ENCODE peak calls at places on chromosomes 1 and 21, in nine cellular contexts. E is IMR-90; R is ovary; O is thoracic aorta; U is cardiac muscle cell; N is upper lobe of right lung; H is WERI-Rb-1; S is CD8-positive, alpha-beta T cell; X is WTC11. I is an unnamed sample.

GRCh38 chr1:29200905-29201594 is 19.4 kb upstream of the SRSF4 start:
- DNase-seq in E (peak), R (no peak), O (no peak), U (no peak), N (no peak), H (peak), S (no peak), X (no peak), I (no peak)

GRCh38 chr1:175679931-175680652 is 63.3 kb downstream of the TNR start:
- DNase-seq in E (no peak), R (no peak), O (no peak), U (no peak), N (no peak), H (no peak), S (no peak), X (no peak), I (no peak)

GRCh38 chr1:188129856-188130838 is 1301.4 kb downstream of the PLA2G4A start:
- DNase-seq in E (peak), R (no peak), O (no peak), U (no peak), N (no peak), H (no peak), S (no peak), X (no peak), I (no peak)

GRCh38 chr1:8342325-8342724 is 24.4 kb downstream of the SLC45A1 start:
- DNase-seq in E (peak), R (peak), O (no peak), U (no peak), N (no peak), H (no peak), S (no peak), X (no peak), I (no peak)

GRCh38 chr1:164561007-164561406 is 2.0 kb downstream of the PBX1 start:
- DNase-seq in E (no peak), R (no peak), O (no peak), U (no peak), N (no peak), H (no peak), S (no peak), X (no peak), I (no peak)

GRCh38 chr1:115251856-115252255 is 86.2 kb downstream of the NGF start:
- DNase-seq in E (peak), R (no peak), O (no peak), U (no peak), N (no peak), H (peak), S (no peak), X (no peak), I (no peak)

GRCh38 chr1:91827094-91828006 is 58.6 kb downstream of the TGFBR3 start:
- DNase-seq in E (no peak), R (no peak), O (no peak), U (no peak), N (no peak), H (no peak), S (no peak), X (no peak), I (no peak)

GRCh38 chr1:20074046-20074724 is 4.2 kb downstream of the PLA2G5 start:
- DNase-seq in E (no peak), R (no peak), O (no peak), U (no peak), N (no peak), H (no peak), S (no peak), X (no peak), I (no peak)

GRCh38 chr21:42423197-42423675 is 19.5 kb downstream of the UBASH3A start:
- DNase-seq in E (no peak), R (no peak), O (no peak), U (no peak), N (no peak), H (no peak), S (peak), X (no peak), I (peak)

GRCh38 chr21:41673596-41674335 is 93.1 kb downstream of the RIPK4 start:
- DNase-seq in E (no peak), R (no peak), O (no peak), U (no peak), N (peak), H (no peak), S (no peak), X (no peak), I (no peak)

GRCh38 chr1:204591473-204592090 is 75.4 kb downstream of the MDM4 start:
- DNase-seq in E (peak), R (no peak), O (no peak), U (no peak), N (no peak), H (no peak), S (no peak), X (no peak), I (no peak)

GRCh38 chr1:19620786-19621185 is 23.3 kb upstream of the NBL1 start:
- DNase-seq in E (peak), R (no peak), O (no peak), U (no peak), N (no peak), H (no peak), S (no peak), X (no peak), I (no peak)

GRCh38 chr1:1230656-1231399 is 973 bp downstream of the SDF4 start:
- DNase-seq in E (peak), R (no peak), O (no peak), U (no peak), N (no peak), H (no peak), S (no peak), X (no peak), I (no peak)

GRCh38 chr1:6103854-6104530 is 58.3 kb downstream of the KCNAB2 start:
- DNase-seq in E (no peak), R (no peak), O (no peak), U (no peak), N (peak), H (no peak), S (no peak), X (no peak), I (no peak)

GRCh38 chr1:34132161-34132420 is 32.9 kb downstream of the CSMD2 start:
- DNase-seq in E (no peak), R (no peak), O (no peak), U (no peak), N (no peak), H (no peak), S (no peak), X (no peak), I (no peak)
- TF ChIP-seq CTCF in E (no peak), R (no peak), O (no peak), U (no peak), N (no peak), H (no peak), S (no peak), X (no peak), I (no peak)

GRCh38 chr1:230594374-230594773 is 47.9 kb upstream of the COG2 start:
- DNase-seq in E (no peak), R (no peak), O (no peak), U (no peak), N (no peak), H (no peak), S (no peak), X (no peak), I (no peak)

GRCh38 chr1:230592848-230593247 is 49.4 kb upstream of the COG2 start:
- DNase-seq in E (no peak), R (no peak), O (no peak), U (no peak), N (no peak), H (no peak), S (no peak), X (no peak), I (no peak)

GRCh38 chr1:230600111-230601000 is 41.9 kb upstream of the COG2 start:
- DNase-seq in E (no peak), R (no peak), O (no peak), U (no peak), N (no peak), H (no peak), S (no peak), X (no peak), I (no peak)

GRCh38 chr1:230596306-230596705 is 46.0 kb upstream of the COG2 start:
- DNase-seq in E (no peak), R (no peak), O (no peak), U (no peak), N (no peak), H (no peak), S (no peak), X (no peak), I (no peak)

DNA sequence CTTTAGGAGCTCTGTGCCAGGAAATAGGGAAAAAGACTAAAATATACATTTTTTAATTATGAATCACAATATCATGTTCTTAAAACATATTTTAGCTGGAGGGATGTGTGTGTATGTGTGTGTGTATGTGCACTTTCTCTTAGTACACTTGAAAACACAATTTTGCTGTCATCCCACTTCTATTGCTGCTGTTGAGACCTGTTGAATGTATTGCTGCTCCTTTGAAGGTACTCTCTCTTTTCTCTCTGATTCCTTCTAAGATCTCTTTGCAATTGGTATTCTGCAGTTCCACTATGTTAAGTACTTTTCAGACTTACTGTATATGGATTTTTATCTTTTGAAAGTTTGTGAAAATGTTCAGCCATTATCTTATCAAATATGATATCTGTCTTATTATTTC is 43.5 kb upstream of the COG2 start:
- DNase-seq in E (no peak), R (no peak), O (no peak), U (no peak), N (no peak), H (no peak), S (no peak), X (no peak), I (no peak)
- TF ChIP-seq CTCF in E (no peak), R (no peak), O (no peak), U (no peak), N (no peak), H (no peak), S (no peak), X (no peak), I (no peak)

GRCh38 chr1:67700692-67701410 is 15.8 kb downstream of the GADD45A start:
- DNase-seq in E (peak), R (no peak), O (no peak), U (peak), N (no peak), H (no peak), S (no peak), X (peak), I (no peak)
- TF ChIP-seq CTCF in E (peak), R (no peak), O (no peak), U (peak), N (no peak), H (peak), S (no peak), X (no peak), I (no peak)

GRCh38 chr1:31875636-31876236 is 59.9 kb upstream of the SPOCD1 start:
- DNase-seq in E (no peak), R (no peak), O (no peak), U (no peak), N (no peak), H (no peak), S (no peak), X (no peak), I (no peak)

GRCh38 chr1:31880957-31881697 is 57.0 kb downstream of the PTP4A2 start:
- DNase-seq in E (peak), R (no peak), O (no peak), U (no peak), N (no peak), H (no peak), S (no peak), X (no peak), I (no peak)

GRCh38 chr1:31877544-31877943 is 60.6 kb downstream of the PTP4A2 start:
- DNase-seq in E (no peak), R (no peak), O (no peak), U (no peak), N (no peak), H (no peak), S (no peak), X (no peak), I (no peak)

GRCh38 chr1:31879981-31880608 is 58.1 kb downstream of the PTP4A2 start:
- DNase-seq in E (no peak), R (no peak), O (no peak), U (no peak), N (no peak), H (no peak), S (no peak), X (no peak), I (no peak)

GRCh38 chr1:31878018-31878417 is 60.1 kb downstream of the PTP4A2 start:
- DNase-seq in E (no peak), R (no peak), O (no peak), U (no peak), N (no peak), H (no peak), S (no peak), X (no peak), I (no peak)
- TF ChIP-seq CTCF in E (no peak), R (no peak), O (no peak), U (no peak), N (no peak), H (no peak), S (no peak), X (no peak), I (no peak)

GRCh38 chr1:211518330-211519289 is 26.6 kb upstream of the RD3 start:
- DNase-seq in E (no peak), R (no peak), O (no peak), U (no peak), N (no peak), H (no peak), S (no peak), X (no peak), I (no peak)

GRCh38 chr1:211514030-211514754 is 22.2 kb upstream of the RD3 start:
- DNase-seq in E (peak), R (peak), O (peak), U (peak), N (peak), H (peak), S (peak), X (peak), I (peak)

GRCh38 chr1:211515090-211516023 is 23.4 kb upstream of the RD3 start:
- DNase-seq in E (peak), R (peak), O (no peak), U (peak), N (peak), H (peak), S (peak), X (peak), I (peak)

GRCh38 chr1:211519602-211520001 is 27.6 kb upstream of the RD3 start:
- DNase-seq in E (no peak), R (no peak), O (no peak), U (no peak), N (no peak), H (no peak), S (no peak), X (no peak), I (no peak)

DNA sequence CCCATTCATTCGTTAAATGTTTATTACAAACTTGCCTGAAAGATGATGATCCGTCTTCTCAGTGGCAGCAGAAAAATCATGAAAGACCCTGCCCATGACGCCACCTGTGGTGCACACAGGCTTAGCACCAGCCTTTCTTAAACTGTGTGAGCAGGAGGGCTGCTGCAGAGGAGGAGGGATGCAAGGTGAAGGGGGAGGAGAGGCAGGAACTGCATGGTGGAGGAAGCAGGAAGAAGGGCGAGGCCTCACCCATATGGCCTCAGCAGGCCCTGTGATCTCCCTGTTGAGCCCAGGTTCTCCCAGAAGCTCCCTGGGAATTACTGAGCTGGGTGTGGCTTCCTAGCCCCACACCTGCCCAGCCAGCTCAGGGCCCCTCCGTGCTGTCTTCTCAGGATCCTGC is 25.0 kb upstream of the RD3 start:
- DNase-seq in E (no peak), R (no peak), O (no peak), U (no peak), N (no peak), H (peak), S (no peak), X (peak), I (no peak)
- TF ChIP-seq CTCF in E (no peak), R (no peak), O (no peak), U (no peak), N (no peak), H (peak), S (no peak), X (no peak), I (no peak)

GRCh38 chr1:87028576-87028975 is 114.1 kb downstream of the HS2ST1 start:
- DNase-seq in E (no peak), R (no peak), O (no peak), U (no peak), N (no peak), H (no peak), S (no peak), X (no peak), I (no peak)

GRCh38 chr1:87030740-87031400 is 116.4 kb downstream of the HS2ST1 start:
- DNase-seq in E (no peak), R (no peak), O (no peak), U (no peak), N (no peak), H (no peak), S (no peak), X (no peak), I (no peak)

GRCh38 chr1:87024936-87025537 is 110.6 kb downstream of the HS2ST1 start:
- DNase-seq in E (peak), R (no peak), O (no peak), U (peak), N (no peak), H (no peak), S (no peak), X (no peak), I (no peak)
- TF ChIP-seq CTCF in E (peak), R (no peak), O (no peak), U (peak), N (peak), H (peak), S (no peak), X (no peak), I (no peak)

DNA sequence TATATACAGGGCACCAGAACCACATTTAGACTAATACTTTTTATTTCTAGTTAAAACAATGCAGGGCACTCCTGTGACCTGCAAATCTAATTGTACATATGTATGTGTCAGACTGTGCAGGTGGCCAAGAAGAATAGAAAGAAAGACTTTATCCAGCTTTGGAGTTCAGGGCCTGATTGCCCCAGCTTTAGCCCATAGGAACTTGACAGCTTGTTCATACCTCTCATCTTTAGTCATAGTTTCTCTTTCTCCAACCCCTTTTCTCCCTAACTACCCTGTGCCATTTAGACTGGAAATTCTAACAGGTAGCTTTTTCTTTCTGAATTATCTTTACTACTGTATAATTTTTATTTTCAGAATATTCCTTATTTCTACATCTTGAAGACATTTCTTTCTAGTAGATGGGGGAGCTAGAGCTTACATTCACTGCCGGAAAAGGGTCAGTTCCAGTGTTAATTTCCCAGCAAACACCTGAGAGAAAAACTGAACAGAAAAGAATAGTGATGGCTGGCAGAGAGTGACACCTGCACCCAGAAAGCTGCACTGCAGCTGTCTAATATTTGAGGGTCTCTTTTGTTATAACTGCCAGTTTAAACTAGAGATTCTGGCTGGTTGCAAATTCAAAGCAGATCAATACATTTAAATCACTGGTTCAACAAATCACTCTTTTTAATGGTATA is 8.4 kb downstream of the YBX1 start:
- DNase-seq in E (peak), R (no peak), O (no peak), U (no peak), N (no peak), H (no peak), S (no peak), X (no peak), I (no peak)
- TF ChIP-seq CTCF in E (peak), R (no peak), O (no peak), U (no peak), N (peak), H (no peak), S (peak), X (no peak), I (no peak)

DNA sequence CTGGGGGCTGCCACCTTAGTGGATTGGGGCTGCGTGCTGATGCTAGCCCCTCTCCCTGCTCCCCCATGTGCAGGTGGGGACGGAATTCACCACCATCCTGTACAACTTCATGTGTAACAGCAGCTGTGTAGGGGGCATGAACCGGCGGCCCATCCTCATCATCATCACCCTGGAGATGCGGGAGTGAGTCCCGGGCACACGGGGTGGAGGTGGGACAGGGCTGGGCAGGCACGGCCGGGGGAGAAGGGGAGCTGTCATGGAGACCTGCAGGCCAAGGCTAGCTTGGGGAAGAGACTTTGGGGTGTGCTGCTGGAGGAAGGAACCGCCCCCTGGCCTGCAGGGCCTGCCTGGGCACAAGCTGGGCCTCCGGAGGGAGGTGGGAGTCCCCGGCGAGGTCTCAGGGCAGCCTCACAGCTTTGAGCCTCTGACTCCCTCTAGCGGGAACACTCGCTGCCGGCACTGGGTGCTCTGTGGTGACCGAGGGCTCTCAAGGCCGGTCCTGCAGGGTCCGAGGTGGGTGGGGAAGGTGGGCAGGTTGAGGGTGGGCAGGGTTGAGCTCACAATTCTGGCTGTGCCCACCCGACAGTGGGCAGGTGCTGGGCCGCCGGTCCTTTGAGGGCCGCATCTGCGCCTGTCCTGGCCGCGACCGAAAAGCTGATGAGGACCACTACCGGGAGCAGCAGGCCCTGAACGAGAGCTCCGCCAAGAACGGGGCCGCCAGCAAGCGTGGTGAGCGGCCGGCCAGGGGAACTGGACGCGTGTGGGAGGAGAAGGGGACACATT is 25.0 kb upstream of the CCDC27 start:
- DNase-seq in E (no peak), R (no peak), O (no peak), U (peak), N (no peak), H (no peak), S (no peak), X (peak), I (no peak)
- TF ChIP-seq CTCF in E (peak), R (no peak), O (no peak), U (peak), N (peak), H (no peak), S (no peak), X (no peak), I (no peak)

GRCh38 chr1:154348429-154349076 is 23.2 kb downstream of the ATP8B2 start:
- DNase-seq in E (no peak), R (no peak), O (no peak), U (no peak), N (no peak), H (no peak), S (no peak), X (no peak), I (no peak)
- TF ChIP-seq CTCF in E (no peak), R (no peak), O (no peak), U (no peak), N (no peak), H (peak), S (no peak), X (no peak), I (no peak)

DNA sequence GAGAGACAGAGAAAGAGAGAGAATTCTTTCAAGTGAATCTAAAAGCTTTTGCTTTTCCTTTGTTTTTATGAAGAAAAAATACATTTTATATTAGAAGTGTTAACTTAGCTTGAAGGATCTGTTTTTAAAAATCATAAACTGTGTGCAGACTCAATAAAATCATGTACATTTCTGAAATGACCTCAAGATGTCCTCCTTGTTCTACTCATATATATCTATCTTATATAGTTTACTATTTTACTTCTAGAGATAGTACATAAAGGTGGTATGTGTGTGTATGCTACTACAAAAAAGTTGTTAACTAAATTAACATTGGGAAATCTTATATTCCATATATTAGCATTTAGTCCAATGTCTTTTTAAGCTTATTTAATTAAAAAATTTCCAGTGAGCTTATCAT is 117.6 kb downstream of the PTPRC start:
- DNase-seq in E (peak), R (no peak), O (no peak), U (no peak), N (no peak), H (no peak), S (no peak), X (no peak), I (no peak)
- TF ChIP-seq CTCF in E (peak), R (no peak), O (no peak), U (peak), N (peak), H (no peak), S (no peak), X (no peak), I (peak)

I was measured in natural killer cell.